ENCODE peak calls at places on chromosomes 4 and X, in seven cellular contexts. X is CD4-positive, alpha-beta T cell; M is aorta; Y is T-helper 17 cell; P is naive thymus-derived CD8-positive, alpha-beta T cell; G is GM10248; O is fibroblast of the conjunctiva. S is an unnamed sample.

GRCh38 chrX:134949271-134949670 is 41.5 kb upstream of the SMIM10 start:
- DNase-seq in P (no peak), M (no peak), Y (no peak), O (no peak), G (no peak), X (no peak), S (no peak)

GRCh38 chrX:3044196-3044595 is 2.9 kb downstream of the ARSF start:
- DNase-seq in P (no peak), O (no peak), G (no peak), Y (no peak), X (no peak), M (no peak), S (no peak)

GRCh38 chr4:123807187-123807586 is 410.6 kb downstream of the SPRY1 start:
- DNase-seq in P (no peak), Y (no peak), X (no peak), G (no peak), O (no peak), M (no peak), S (no peak)

GRCh38 chr4:72319596-72319995 is 249.4 kb downstream of the ADAMTS3 start:
- DNase-seq in P (no peak), G (no peak), Y (no peak), O (no peak), M (no peak), X (no peak), S (no peak)

GRCh38 chrX:75784689-75785491 is at the start of gene MAGEE2:
- DNase-seq in Y (no peak), G (no peak), O (no peak), X (no peak), M (no peak), P (no peak), S (no peak)

GRCh38 chr4:173763374-173763773 is 233.3 kb upstream of the HAND2 start:
- DNase-seq in M (no peak), P (no peak), Y (no peak), O (no peak), X (no peak), G (no peak), S (no peak)

GRCh38 chr4:84750956-84751275 is 168.0 kb downstream of the CDS1 start:
- DNase-seq in P (no peak), X (no peak), Y (no peak), G (no peak), O (no peak), M (no peak), S (no peak)

GRCh38 chrX:8639949-8640348 is 92.0 kb downstream of the ANOS1 start:
- DNase-seq in P (no peak), G (no peak), Y (no peak), M (no peak), O (no peak), X (no peak), S (no peak)

GRCh38 chr4:184201179-184201578 is 16.5 kb downstream of the ENPP6 start:
- DNase-seq in G (no peak), M (no peak), Y (no peak), X (no peak), P (no peak), O (no peak), S (no peak)

GRCh38 chr4:9936128-9936644 is 85.1 kb downstream of the SLC2A9 start:
- DNase-seq in X (no peak), G (no peak), O (no peak), Y (no peak), M (no peak), P (no peak), S (no peak)

GRCh38 chrX:2351999-2352995 is 148.5 kb downstream of the DHRSX start:
- DNase-seq in X (no peak), Y (no peak), M (no peak), O (peak), G (no peak), P (no peak), S (no peak)

GRCh38 chr4:126051709-126052424 is 737.1 kb downstream of the FAT4 start:
- DNase-seq in O (peak), G (no peak), X (no peak), P (no peak), M (no peak), Y (no peak), S (no peak)

GRCh38 chr4:168589154-168589553 is 92.3 kb downstream of the PALLD start:
- DNase-seq in G (no peak), P (no peak), O (no peak), X (no peak), Y (no peak), M (no peak), S (no peak)